ENCODE peak calls at places on chromosomes 13 and 19, in ten cellular contexts. D is GM04504; Q is ELR; N is activated CD8-positive, alpha-beta memory T cell treated with anti-CD3 and anti-CD28 coated beads, Interleukin-2, amount 50 U/mL, for 48 hours; I is fibroblast of gingiva; E is amniotic epithelial cell; Z is activated naive CD4-positive, alpha-beta T cell treated with Interleukin-2 at 50 U/mL for 16 hours; R is foreskin melanocyte; G is testis; M is NCI-H2227 treated with DMSO at 0.1 percent for 48 hours. A is an unnamed sample.

GRCh38 chr13:101474419-101474957 is 22.0 kb downstream of the ITGBL1 start:
- DNase-seq in D (no peak), Q (peak), N (no peak), I (peak), E (peak), Z (no peak), R (peak), G (no peak), M (no peak), A (peak)

GRCh38 chr13:93480553-93481106 is 254.0 kb downstream of the GPC6 start:
- DNase-seq in D (no peak), Q (no peak), N (no peak), I (no peak), E (peak), Z (no peak), R (no peak), G (no peak), M (no peak), A (no peak)

GRCh38 chr13:76980075-76980718 is 11.7 kb upstream of the CLN5 start:
- DNase-seq in D (no peak), Q (peak), N (peak), I (peak), E (peak), Z (peak), R (peak), G (peak), M (peak), A (peak)

GRCh38 chr13:52454459-52454824 is 836 bp upstream of the CKAP2 start:
- DNase-seq in D (no peak), Q (peak), N (no peak), I (no peak), E (peak), Z (peak), R (peak), G (no peak), M (no peak), A (peak)

GRCh38 chr13:48728876-48729275 is 75.1 kb downstream of the CYSLTR2 start:
- DNase-seq in D (no peak), Q (no peak), N (no peak), I (no peak), E (peak), Z (no peak), R (peak), G (no peak), M (no peak), A (no peak)

GRCh38 chr19:13153627-13154240 is 3.5 kb downstream of the IER2 start:
- DNase-seq in D (no peak), Q (no peak), N (peak), I (peak), E (peak), Z (peak), R (peak), G (no peak), M (no peak), A (peak)

GRCh38 chr13:46071590-46072249 is 19.2 kb upstream of the ZC3H13 start:
- DNase-seq in D (no peak), Q (no peak), N (no peak), I (no peak), E (no peak), Z (no peak), R (no peak), G (no peak), M (no peak), A (no peak)

GRCh38 chr19:51185069-51185867 is 39.6 kb upstream of the CD33 start:
- DNase-seq in D (no peak), Q (no peak), N (peak), I (no peak), E (no peak), Z (no peak), R (no peak), G (no peak), M (no peak), A (no peak)

GRCh38 chr13:47484564-47484963 is 516.5 kb downstream of the SUCLA2 start:
- DNase-seq in D (no peak), Q (peak), N (no peak), I (peak), E (peak), Z (no peak), R (peak), G (no peak), M (no peak), A (peak)

GRCh38 chr13:75705395-75705794 is 69.3 kb downstream of the LMO7 start:
- DNase-seq in D (peak), Q (peak), N (no peak), I (peak), E (peak), Z (no peak), R (no peak), G (no peak), M (no peak), A (peak)

A was measured in EL.